ENCODE peak calls at places on chromosomes 2 and 18, in six cellular contexts. X is nephron progenitor cell, P is PC-3, G is endothelial cell, S is type B pancreatic cell, R is activated B cell treated with CpG ODN at 0.5 μM for 24 hours. W is an unnamed sample.

GRCh38 chr2:237687666-237688065 is 60.3 kb downstream of the LRRFIP1 start:
- DNase-seq in G (no peak), X (no peak), S (no peak), R (no peak), P (peak; percentile 93), W (peak; percentile 83)

GRCh38 chr2:99949963-99950362 is 192.4 kb downstream of the AFF3 start:
- DNase-seq in P (no peak), X (no peak), G (no peak), S (no peak), R (no peak), W (no peak)

GRCh38 chr18:77112161-77112801 is 20.3 kb downstream of the MBP start:
- DNase-seq in G (no peak), P (no peak), R (no peak), X (no peak), S (no peak), W (peak; percentile 16)

GRCh38 chr2:78977661-78978145 is 47.8 kb upstream of the REG3G start:
- DNase-seq in G (no peak), R (no peak), P (no peak), X (no peak), S (no peak), W (no peak)

GRCh38 chr2:199136681-199137080 is 321.1 kb downstream of the SATB2 start:
- DNase-seq in X (no peak), G (no peak), S (no peak), P (peak; percentile 68), R (no peak), W (no peak)

GRCh38 chr18:63799164-63799563 is 23.9 kb downstream of the SERPINB7 start:
- DNase-seq in X (no peak), G (no peak), R (no peak), S (no peak), P (no peak), W (no peak)

GRCh38 chr18:58224425-58224750 is 180.4 kb downstream of the NEDD4L start:
- DNase-seq in S (no peak), R (no peak), X (no peak), P (peak; percentile 73), G (no peak), W (no peak)

GRCh38 chr2:132550285-132550684 is 119.7 kb downstream of the LYPD1 start:
- DNase-seq in P (no peak), R (no peak), X (no peak), S (peak; percentile 13), G (no peak), W (no peak)

GRCh38 chr2:66421618-66422017 is 13.3 kb upstream of the MEIS1 start:
- DNase-seq in S (no peak), P (no peak), X (no peak), G (no peak), R (no peak), W (no peak)

GRCh38 chr2:66427219-66427768 is 7.6 kb upstream of the MEIS1 start:
- DNase-seq in G (no peak), X (no peak), R (no peak), P (peak; percentile 71), S (no peak), W (no peak)

GRCh38 chr2:66418381-66418780 is 16.5 kb upstream of the MEIS1 start:
- DNase-seq in G (no peak), R (no peak), X (no peak), S (no peak), P (no peak), W (no peak)

GRCh38 chr2:66426250-66427064 is 8.5 kb upstream of the MEIS1 start:
- DNase-seq in S (peak; percentile 73), P (no peak), R (no peak), X (peak; percentile 54), G (peak; percentile 18), W (no peak)

DNA sequence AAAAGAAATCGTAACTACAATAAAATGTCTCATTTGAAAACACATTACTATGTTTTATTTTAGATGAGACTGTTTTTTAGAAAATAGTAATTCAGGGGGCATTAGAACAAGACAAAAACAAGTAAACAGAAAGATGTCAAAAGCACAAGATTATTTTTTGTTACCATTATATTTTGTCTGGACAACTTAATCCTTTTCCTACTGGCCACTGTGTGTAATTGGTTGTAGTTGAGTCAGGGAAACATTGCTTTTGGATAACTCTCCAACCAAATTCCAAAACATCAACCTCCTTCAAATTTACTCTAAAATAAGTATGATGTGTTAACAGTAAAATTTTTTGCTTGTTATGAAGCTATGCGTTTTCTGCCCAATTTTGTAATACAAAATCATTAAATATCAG is 11.5 kb upstream of the MEIS1 start:
- DNase-seq in R (no peak), S (no peak), G (no peak), P (no peak), X (no peak), W (no peak)
- TF ChIP-seq CTCF in R (no peak), S (peak; percentile 62), G (no peak), P (no peak), X (no peak), W (no peak)

GRCh38 chr2:177106212-177106611 is 106.4 kb upstream of the HNRNPA3 start:
- DNase-seq in X (no peak), G (no peak), R (no peak), S (no peak), P (peak; percentile 31), W (no peak)
- TF ChIP-seq CTCF in X (no peak), G (no peak), R (no peak), S (peak; percentile 17), P (peak; percentile 43), W (no peak)

DNA sequence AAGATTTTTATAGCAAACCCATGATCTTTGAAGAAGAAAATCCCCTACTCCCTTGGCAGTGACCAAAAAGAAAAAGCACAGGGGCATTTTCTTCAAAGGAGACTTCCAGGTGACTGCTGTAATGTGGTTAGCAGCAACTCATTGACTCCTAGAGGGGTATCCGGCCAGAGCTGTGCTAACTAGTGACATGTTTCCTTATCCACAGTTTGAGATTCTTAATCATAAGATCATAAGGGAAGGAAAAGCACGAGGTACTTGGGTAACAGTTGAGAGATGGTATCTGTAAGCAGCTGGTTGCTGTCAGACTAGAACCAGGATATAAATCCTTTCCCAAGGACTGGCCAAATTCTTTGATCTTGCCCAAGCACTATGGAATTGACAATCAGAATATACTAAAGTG is 124.7 kb downstream of the MREG start:
- DNase-seq in G (no peak), X (no peak), P (no peak), R (no peak), S (no peak), W (no peak)
- TF ChIP-seq CTCF in G (no peak), X (no peak), P (no peak), R (no peak), S (no peak), W (no peak)

GRCh38 chr2:151071382-151071781 is 190.3 kb downstream of the RBM43 start:
- DNase-seq in S (no peak), R (no peak), P (peak; percentile 45), X (peak; percentile 3), G (peak; percentile 14), W (no peak)
- TF ChIP-seq CTCF in S (peak; percentile 67), R (no peak), P (peak; percentile 63), X (peak; percentile 39), G (no peak), W (no peak)

GRCh38 chr18:48345596-48345995 is 63.6 kb downstream of the ZBTB7C start:
- DNase-seq in X (no peak), G (no peak), R (no peak), P (peak; percentile 26), S (no peak), W (no peak)
- TF ChIP-seq CTCF in X (no peak), G (no peak), R (no peak), P (peak; percentile 50), S (peak; percentile 22), W (no peak)

GRCh38 chr2:85462337-85462736 is 43.8 kb downstream of the SH2D6 start:
- DNase-seq in S (no peak), P (no peak), G (no peak), R (no peak), X (no peak), W (no peak)
- TF ChIP-seq CTCF in S (no peak), P (no peak), G (no peak), R (no peak), X (no peak), W (no peak)

GRCh38 chr2:75098856-75099255 is 100.5 kb downstream of the TACR1 start:
- DNase-seq in P (peak; percentile 53), S (no peak), G (peak; percentile 25), R (no peak), X (no peak), W (no peak)
- TF ChIP-seq CTCF in P (peak; percentile 72), S (peak; percentile 64), G (peak; percentile 67), R (no peak), X (peak; percentile 49), W (no peak)

GRCh38 chr2:105521176-105521575 is 122.3 kb upstream of the FHL2 start:
- DNase-seq in P (peak; percentile 67), G (no peak), R (no peak), X (no peak), S (no peak), W (no peak)
- TF ChIP-seq CTCF in P (peak; percentile 88), G (peak; percentile 71), R (no peak), X (peak; percentile 56), S (peak; percentile 83), W (peak; percentile 45)

W was measured in natural killer cell.